ENCODE peak calls at places on chromosomes 1 and 21, in ten cellular contexts. F is fibroblast of lung; E is IMR-90; G is heart left ventricle; P is kidney; V is ovary; C is suprapubic skin; Y is effector memory CD4-positive, alpha-beta T cell; Z is upper lobe of right lung; H is tibial nerve. D is an unnamed sample.
A peak's percentile ranks its signal among the peaks of the same experiment; 100 is the strongest.

GRCh38 chr1:64624859-64625258 is 120.0 kb upstream of the RAVER2 start:
- DNase-seq in F (peak; percentile 43), E (peak; percentile 1), G (no peak), P (no peak), V (no peak), C (no peak), Y (no peak), Z (no peak), H (no peak), D (peak; percentile 8)

GRCh38 chr1:11690669-11691301 is 725 bp upstream of the DRAXIN start:
- DNase-seq in F (no peak), E (no peak), G (no peak), P (no peak), V (no peak), C (no peak), Y (no peak), Z (no peak), H (no peak), D (peak; percentile 27)

GRCh38 chr1:235888119-235888643 is 21.5 kb upstream of the LYST start:
- DNase-seq in F (no peak), E (no peak), G (no peak), P (no peak), V (no peak), C (no peak), Y (peak; percentile 6), Z (no peak), H (no peak), D (no peak)

GRCh38 chr1:189787201-189787600 is 690.5 kb downstream of the BRINP3 start:
- DNase-seq in F (peak; percentile 55), E (peak; percentile 6), G (no peak), P (no peak), V (no peak), C (no peak), Y (no peak), Z (no peak), H (no peak), D (no peak)

GRCh38 chr1:246703581-246703980 is 20.6 kb upstream of the SCCPDH start:
- DNase-seq in F (no peak), E (no peak), G (no peak), P (no peak), V (no peak), C (no peak), Y (no peak), Z (no peak), H (no peak), D (no peak)

GRCh38 chr21:37149411-37149810 is 76.4 kb downstream of the TTC3 start:
- DNase-seq in F (peak; percentile 87), E (peak; percentile 91), G (no peak), P (no peak), V (no peak), C (no peak), Y (no peak), Z (no peak), H (no peak), D (no peak)

GRCh38 chr21:35084869-35085268 is 35.8 kb upstream of the RUNX1 start:
- DNase-seq in F (peak; percentile 91), E (peak; percentile 99), G (no peak), P (no peak), V (no peak), C (no peak), Y (no peak), Z (no peak), H (no peak), D (no peak)

GRCh38 chr1:119141020-119141424 is 569 bp upstream of the WARS2 start:
- DNase-seq in F (peak; percentile 34), E (no peak), G (no peak), P (peak; percentile 63), V (peak; percentile 45), C (peak; percentile 72), Y (no peak), Z (peak; percentile 67), H (peak; percentile 10), D (peak; percentile 60)

GRCh38 chr1:110484801-110485200 is 33.9 kb downstream of the PROK1 start:
- DNase-seq in F (no peak), E (no peak), G (no peak), P (peak; percentile 51), V (no peak), C (no peak), Y (no peak), Z (no peak), H (no peak), D (no peak)

GRCh38 chr1:6083801-6084467 is 38.2 kb downstream of the KCNAB2 start:
- DNase-seq in F (no peak), E (peak; percentile 20), G (no peak), P (no peak), V (no peak), C (no peak), Y (no peak), Z (no peak), H (no peak), D (no peak)

GRCh38 chr1:2526824-2527552 is 592 bp upstream of the PANK4 start:
- DNase-seq in F (peak; percentile 23), E (peak; percentile 59), G (peak; percentile 63), P (no peak), V (no peak), C (peak; percentile 82), Y (no peak), Z (no peak), H (no peak), D (no peak)

GRCh38 chr1:20472860-20473711 is 12.9 kb downstream of the CAMK2N1 start:
- DNase-seq in F (peak; percentile 67), E (peak; percentile 49), G (peak; percentile 59), P (peak; percentile 89), V (peak; percentile 84), C (no peak), Y (no peak), Z (no peak), H (no peak), D (peak; percentile 18)

GRCh38 chr1:151290709-151291303 is 8.7 kb downstream of the ZNF687 start:
- DNase-seq in F (no peak), E (no peak), G (no peak), P (no peak), V (peak; percentile 23), C (no peak), Y (no peak), Z (no peak), H (no peak), D (no peak)
- H3K36me3 ChIP-seq in F (peaks cover 58% of the 10 kb centered on the region), E (peaks cover 91% of the 10 kb centered on the region), G (peaks cover 100% of the 10 kb centered on the region), P (peaks cover 52% of the 10 kb centered on the region), V (no peaks in the 10 kb centered on the region), C (peaks cover 100% of the 10 kb centered on the region), Y (peaks cover 95% of the 10 kb centered on the region), Z (peaks cover 98% of the 10 kb centered on the region), H (peaks cover 100% of the 10 kb centered on the region), D (peaks cover 88% of the 10 kb centered on the region)

GRCh38 chr1:240155605-240156004 is 63.9 kb downstream of the FMN2 start:
- DNase-seq in F (no peak), E (no peak), G (no peak), P (no peak), V (no peak), C (no peak), Y (no peak), Z (no peak), H (no peak), D (no peak)
- H3K36me3 ChIP-seq in F (no peaks in the 10 kb centered on the region), E (no peaks in the 10 kb centered on the region), G (no peaks in the 10 kb centered on the region), P (no peaks in the 10 kb centered on the region), V (no peaks in the 10 kb centered on the region), C (no peaks in the 10 kb centered on the region), Y (no peaks in the 10 kb centered on the region), Z (no peaks in the 10 kb centered on the region), H (no peaks in the 10 kb centered on the region), D (no peaks in the 10 kb centered on the region)

DNA sequence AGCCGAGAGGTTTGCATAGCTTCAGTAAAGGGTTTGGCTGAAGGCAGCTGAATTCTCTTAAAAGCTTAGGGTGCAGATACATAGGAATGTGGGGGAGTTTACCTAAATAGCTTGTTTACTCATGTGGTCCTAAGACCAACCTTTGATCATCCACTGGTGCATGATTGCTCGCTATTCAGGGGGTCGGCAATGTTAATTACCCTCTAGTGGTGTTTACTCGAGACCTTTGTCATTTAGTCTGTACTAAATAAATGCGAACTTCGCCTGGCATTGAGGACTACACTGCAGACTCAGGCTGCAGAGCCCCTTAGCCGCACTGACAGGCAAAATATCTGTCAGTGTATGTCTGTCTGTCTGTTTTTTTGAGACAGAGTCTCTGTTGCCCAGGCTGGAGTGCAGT is 31.8 kb downstream of the TMEM63A start:
- DNase-seq in F (no peak), E (no peak), G (no peak), P (no peak), V (no peak), C (no peak), Y (no peak), Z (no peak), H (no peak), D (no peak)
- H3K36me3 ChIP-seq in F (peaks cover 21% of the 10 kb centered on the region), E (peaks cover 43% of the 10 kb centered on the region), G (peaks cover 85% of the 10 kb centered on the region), P (peaks cover 23% of the 10 kb centered on the region), V (no peaks in the 10 kb centered on the region), C (peaks cover 86% of the 10 kb centered on the region), Y (peaks cover 79% of the 10 kb centered on the region), Z (peaks cover 68% of the 10 kb centered on the region), H (peaks cover 98% of the 10 kb centered on the region), D (peaks cover 16% of the 10 kb centered on the region)

DNA sequence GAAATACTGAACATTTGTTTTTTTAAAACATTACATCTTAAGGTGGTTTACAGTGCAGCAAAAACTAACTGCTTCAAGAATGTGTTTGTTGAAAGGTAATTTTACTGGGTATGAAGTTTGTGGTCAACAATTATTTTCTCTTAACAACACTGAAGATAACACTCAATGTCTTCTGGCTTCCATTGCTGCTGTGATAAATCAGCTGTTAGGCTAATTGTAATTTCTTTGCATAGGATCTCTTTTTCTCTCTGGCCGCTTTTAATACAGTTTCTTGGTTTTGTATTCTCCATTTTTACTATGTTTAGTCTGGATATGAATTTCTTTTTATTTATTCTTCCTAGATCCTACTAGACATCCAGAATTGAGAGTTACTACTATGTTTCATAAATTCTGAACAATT is 44.9 kb downstream of the DOCK7 start:
- DNase-seq in F (no peak), E (no peak), G (no peak), P (no peak), V (no peak), C (no peak), Y (no peak), Z (no peak), H (no peak), D (no peak)
- H3K36me3 ChIP-seq in F (no peaks in the 10 kb centered on the region), E (peaks cover 18% of the 10 kb centered on the region), G (peaks cover 46% of the 10 kb centered on the region), P (peaks cover 2% of the 10 kb centered on the region), V (no peaks in the 10 kb centered on the region), C (peaks cover 33% of the 10 kb centered on the region), Y (no peaks in the 10 kb centered on the region), Z (no peaks in the 10 kb centered on the region), H (peaks cover 76% of the 10 kb centered on the region), D (no peaks in the 10 kb centered on the region)

D was measured in HAP-1.